ENCODE peak calls at places on chromosomes 16 and 17, in nine cellular contexts. Y is A549, Q is OCI-LY7, W is HCT116, C is cardiac fibroblast, M is adrenal gland, N is heart left ventricle, R is kidney epithelial cell, D is BJ. F is an unnamed sample.

GRCh38 chr17:1639549-1639948 is 6.0 kb downstream of the SCARF1 start:
- DNase-seq in D (no peak), Y (no peak), N (no peak), Q (no peak), C (no peak), W (no peak), R (no peak), M (peak; percentile 82), F (no peak)

GRCh38 chr17:46777943-46778915 is 40.3 kb downstream of the WNT3 start:
- DNase-seq in C (no peak), M (no peak), N (no peak), D (no peak), R (no peak), W (no peak), Q (peak; percentile 30), Y (no peak), F (no peak)

GRCh38 chr16:878886-879285 is 78.4 kb upstream of the GNG13 start:
- DNase-seq in Q (no peak), C (no peak), W (no peak), N (no peak), R (no peak), M (no peak), D (no peak), Y (no peak), F (no peak)

GRCh38 chr17:14201087-14201486 is 35.6 kb downstream of the CDRT15 start:
- DNase-seq in Q (no peak), C (peak; percentile 26), R (no peak), M (no peak), Y (no peak), N (no peak), W (no peak), D (peak; percentile 1), F (no peak)

GRCh38 chr16:1890024-1890700 is 18.2 kb upstream of the MEIOB start:
- DNase-seq in C (no peak), D (no peak), N (no peak), Y (no peak), M (no peak), R (no peak), W (no peak), Q (no peak), F (no peak)

GRCh38 chr16:28155293-28155692 is 56.5 kb downstream of the XPO6 start:
- DNase-seq in R (no peak), Y (no peak), C (no peak), W (no peak), M (no peak), D (no peak), Q (no peak), N (no peak), F (no peak)

GRCh38 chr17:39114744-39115534 is 36.5 kb downstream of the PLXDC1 start:
- DNase-seq in Y (no peak), W (no peak), M (no peak), Q (no peak), C (peak; percentile 40), R (no peak), N (no peak), D (no peak), F (no peak)

GRCh38 chr17:72812823-72813222 is 279.7 kb downstream of the SLC39A11 start:
- DNase-seq in D (no peak), R (no peak), W (peak; percentile 51), Y (no peak), N (no peak), C (no peak), Q (no peak), M (no peak), F (no peak)

GRCh38 chr16:88651989-88652762 is 1.3 kb upstream of the CYBA start:
- DNase-seq in Q (no peak), M (no peak), N (no peak), R (no peak), W (no peak), C (no peak), Y (no peak), D (no peak), F (no peak)

GRCh38 chr16:73572135-73572534 is 524.2 kb upstream of the ZFHX3 start:
- DNase-seq in W (no peak), M (peak; percentile 90), N (peak; percentile 26), Q (no peak), R (no peak), C (no peak), D (no peak), Y (no peak), F (no peak)

GRCh38 chr17:17463821-17464220 is 13.0 kb upstream of the MED9 start:
- DNase-seq in M (no peak), Q (no peak), R (no peak), C (no peak), D (no peak), Y (no peak), N (no peak), W (no peak), F (no peak)

GRCh38 chr16:9192746-9193145 is 101.3 kb downstream of the HAPSTR1 start:
- DNase-seq in R (peak; percentile 10), Y (no peak), N (no peak), D (no peak), Q (no peak), W (no peak), C (no peak), M (no peak), F (no peak)

GRCh38 chr16:74455619-74456289 is 34.5 kb upstream of the CLEC18B start:
- DNase-seq in W (no peak), N (no peak), M (no peak), Y (no peak), C (peak; percentile 76), Q (no peak), D (no peak), R (no peak), F (no peak)

DNA sequence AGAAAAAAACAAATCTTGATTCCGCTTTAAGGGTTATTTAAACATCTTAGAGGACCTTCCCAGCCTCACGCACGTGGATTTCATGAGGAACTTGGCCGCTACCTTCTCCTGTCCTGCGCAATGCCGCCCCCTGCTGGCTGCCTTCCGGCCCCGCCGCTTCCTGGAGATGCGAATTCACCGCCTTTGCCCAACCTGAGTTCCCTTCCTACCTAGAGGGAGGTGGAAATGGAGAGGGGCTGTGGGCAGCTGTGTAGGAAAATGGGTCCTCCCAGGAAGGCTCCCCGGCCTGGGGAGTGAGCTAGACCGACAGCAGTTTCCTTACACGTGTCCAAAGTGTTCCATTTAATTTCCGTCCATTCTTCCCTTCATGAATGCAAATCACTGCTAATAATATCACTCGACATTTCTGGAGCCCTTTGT is 1.0 kb upstream of the ABCC12 start:
- DNase-seq in C (peak; percentile 86), D (no peak), R (peak; percentile 16), M (peak; percentile 90), Q (peak; percentile 63), Y (peak; percentile 66), W (peak; percentile 62), N (peak; percentile 87), F (peak; percentile 16)
- TF ChIP-seq CTCF in C (peak; percentile 98), D (peak; percentile 97), R (peak; percentile 97), M (peak; percentile 89), Q (peak; percentile 88), Y (peak; percentile 91), W (peak; percentile 96), N (peak; percentile 99), F (peak; percentile 95)

GRCh38 chr17:65576939-65577338 is 15.5 kb upstream of the AXIN2 start:
- DNase-seq in Q (no peak), Y (no peak), C (no peak), M (no peak), D (no peak), N (no peak), R (no peak), W (no peak), F (no peak)
- H3K4me3 ChIP-seq in Q (no peak overlapping the region), Y (no peak overlapping the region), C (no peak overlapping the region), M (no peak overlapping the region), D (no peak overlapping the region), N (no peak overlapping the region), R (no peak overlapping the region), W (no peak overlapping the region), F (no peak overlapping the region)

DNA sequence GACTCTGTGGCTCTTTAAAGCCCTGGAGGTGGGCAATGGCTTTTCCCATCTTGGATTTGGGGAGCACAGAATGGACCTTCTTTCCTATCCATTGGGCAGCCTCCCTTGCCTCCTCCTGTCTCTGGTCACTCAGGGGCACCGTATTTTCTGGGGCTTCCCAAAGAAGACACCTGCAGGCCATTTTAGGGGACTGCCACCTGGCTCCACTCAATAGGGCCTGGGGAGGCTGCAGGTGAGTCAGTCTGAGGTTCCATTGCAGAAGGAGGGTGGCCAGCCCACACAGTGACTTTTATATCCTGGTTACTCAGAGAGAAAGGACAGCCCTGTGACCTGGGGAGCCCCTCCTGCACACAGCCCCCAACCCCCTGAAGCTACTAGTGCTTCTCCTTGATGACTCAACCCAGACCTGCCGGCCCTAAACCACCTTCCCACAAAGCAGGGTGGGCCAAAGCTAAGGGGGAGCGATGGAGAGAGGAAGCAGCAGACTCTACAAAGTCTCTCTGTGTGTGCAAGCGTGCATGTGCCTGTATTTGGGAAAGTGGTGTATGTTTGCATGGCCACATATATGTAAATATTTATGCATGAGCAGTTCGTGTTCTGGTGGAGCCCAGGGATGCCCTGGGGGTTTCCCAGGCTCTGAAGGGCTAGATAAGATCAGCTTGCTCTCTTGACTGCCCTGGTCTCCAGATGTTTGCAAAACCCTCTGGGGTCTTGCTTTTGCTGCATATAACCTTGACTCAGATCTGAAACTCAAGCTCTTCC is 5.0 kb downstream of the CX3CL1 start:
- DNase-seq in C (no peak), N (no peak), R (no peak), D (no peak), W (no peak), Y (peak; percentile 61), Q (peak; percentile 8), M (no peak), F (no peak)
- TF ChIP-seq CTCF in C (no peak), N (no peak), R (peak; percentile 17), D (no peak), W (peak; percentile 4), Y (no peak), Q (no peak), M (no peak), F (no peak)

GRCh38 chr16:21644674-21645073 is 7.7 kb downstream of the IGSF6 start:
- DNase-seq in R (no peak), D (no peak), N (no peak), Q (peak; percentile 42), M (no peak), Y (no peak), C (no peak), W (no peak), F (no peak)

GRCh38 chr16:21645261-21645721 is 7.1 kb downstream of the IGSF6 start:
- DNase-seq in Q (peak; percentile 86), C (peak; percentile 45), N (no peak), D (no peak), W (no peak), R (no peak), Y (no peak), M (no peak), F (no peak)

GRCh38 chr16:21646091-21646490 is 6.3 kb downstream of the IGSF6 start:
- DNase-seq in N (no peak), M (no peak), C (peak; percentile 33), Y (no peak), W (no peak), Q (no peak), R (no peak), D (no peak), F (no peak)

GRCh38 chr16:21646721-21647561 is 5.5 kb downstream of the IGSF6 start:
- DNase-seq in C (no peak), Y (no peak), D (no peak), N (no peak), W (no peak), M (no peak), Q (peak; percentile 91), R (no peak), F (no peak)

DNA sequence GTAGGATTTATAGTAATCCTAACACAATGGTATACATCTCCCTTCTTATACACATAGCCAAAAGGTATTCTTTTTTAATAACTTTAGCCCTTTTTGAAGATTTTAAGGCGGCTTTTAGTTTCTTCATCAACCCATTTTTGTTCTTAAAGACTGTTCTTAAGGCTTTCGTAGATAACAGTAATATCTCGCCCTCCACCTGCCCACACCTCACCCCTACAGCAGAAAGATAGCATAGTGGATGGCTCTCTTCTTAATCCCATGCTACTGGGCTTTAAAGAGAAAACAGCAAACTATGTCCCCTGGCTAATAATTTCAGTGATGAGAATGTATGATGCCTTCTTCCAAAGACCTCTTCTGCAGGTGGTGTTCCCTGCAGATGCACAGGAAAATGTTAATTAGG is 8.6 kb downstream of the IGSF6 start:
- DNase-seq in R (no peak), D (no peak), Y (no peak), W (no peak), C (no peak), N (no peak), Q (no peak), M (no peak), F (no peak)
- H3K4me3 ChIP-seq in R (no peak overlapping the region), D (no peak overlapping the region), Y (no peak overlapping the region), W (no peak overlapping the region), C (no peak overlapping the region), N (no peak overlapping the region), Q (peak overlapping the region; percentile 58), M (no peak overlapping the region), F (no peak overlapping the region)

F was measured in AG04449.